ENCODE peak calls at places on chromosomes 5 and 9, in eight cellular contexts. A, Q, N, R, M, D, U and P are unnamed samples.

GRCh38 chr9:99819123-99819483 is 2.6 kb upstream of the NR4A3 start:
- DNase-seq in M (no peak), N (no peak), R (no peak), U (no peak), A (no peak), D (no peak), Q (no peak), P (no peak)

GRCh38 chr9:133661846-133662636 is 25.9 kb downstream of the DBH start:
- DNase-seq in N (no peak), M (no peak), D (no peak), R (no peak), A (no peak), U (no peak), Q (no peak), P (no peak)

GRCh38 chr5:80399553-80400239 is 8.2 kb upstream of the ZFYVE16 start:
- DNase-seq in D (peak), Q (no peak), R (peak), M (no peak), U (peak), A (no peak), N (peak), P (no peak)

GRCh38 chr5:180605554-180606214 is 14.4 kb upstream of the SCGB3A1 start:
- DNase-seq in Q (peak), M (no peak), N (peak), D (peak), A (peak), U (peak), R (peak), P (peak)

GRCh38 chr5:106254784-106255183 is 1416.0 kb downstream of the EFNA5 start:
- DNase-seq in M (no peak), D (no peak), U (no peak), N (no peak), Q (no peak), R (no peak), A (no peak), P (no peak)

GRCh38 chr9:92590386-92590785 is 54.6 kb upstream of the ECM2 start:
- DNase-seq in U (peak), N (no peak), D (peak), Q (no peak), A (no peak), M (no peak), R (no peak), P (no peak)

GRCh38 chr5:122352331-122352730 is 40.3 kb downstream of the SNCAIP start:
- DNase-seq in R (no peak), M (no peak), U (no peak), A (no peak), Q (no peak), D (peak), N (no peak), P (no peak)

GRCh38 chr5:78019747-78020146 is 243.6 kb upstream of the TBCA start:
- DNase-seq in M (no peak), R (no peak), N (no peak), D (no peak), U (no peak), A (no peak), Q (no peak), P (no peak)

GRCh38 chr5:132761321-132762240 is 14.4 kb downstream of the CCNI2 start:
- DNase-seq in N (no peak), M (no peak), R (no peak), A (no peak), Q (no peak), D (no peak), U (no peak), P (no peak)

GRCh38 chr9:38144421-38144820 is 75.4 kb upstream of the SHB start:
- DNase-seq in U (peak), Q (no peak), N (no peak), M (no peak), D (peak), A (no peak), R (peak), P (no peak)

GRCh38 chr5:54259090-54259489 is 51.3 kb downstream of the ARL15 start:
- DNase-seq in D (no peak), Q (no peak), A (no peak), M (no peak), U (no peak), R (peak), N (no peak), P (no peak)

GRCh38 chr5:107878676-107879075 is 207.9 kb upstream of the EFNA5 start:
- DNase-seq in D (no peak), M (no peak), Q (no peak), N (no peak), R (no peak), A (no peak), U (no peak), P (no peak)

GRCh38 chr9:129161534-129161837 is 16.6 kb downstream of the IER5L start:
- DNase-seq in M (no peak), D (no peak), R (no peak), U (no peak), A (no peak), N (no peak), Q (no peak), P (no peak)

GRCh38 chr9:81594415-81594814 is 94.9 kb downstream of the TLE1 start:
- DNase-seq in D (no peak), A (no peak), N (no peak), U (no peak), R (no peak), M (no peak), Q (no peak), P (no peak)